ENCODE peak calls at places on chromosomes 7 and 10, in four cellular contexts. M is transverse colon, L is H1, S is A549. N is an unnamed sample.

GRCh38 chr10:102280397-102281015 is 35.2 kb downstream of the GBF1 start:
- DNase-seq in M (no peak), L (no peak), S (no peak), N (no peak)

GRCh38 chr7:143381427-143382125 is 431 bp downstream of the ZYX start:
- DNase-seq in M (peak; percentile 69), L (no peak), S (no peak), N (no peak)

GRCh38 chr10:97774811-97775294 is 3.1 kb upstream of the SFRP5 start:
- DNase-seq in M (no peak), L (no peak), S (no peak), N (no peak)

GRCh38 chr10:31090894-31091607 is 59.4 kb upstream of the ZNF438 start:
- DNase-seq in M (no peak), L (no peak), S (no peak), N (no peak)

GRCh38 chr10:100728928-100729876 is 16.2 kb upstream of the PAX2 start:
- DNase-seq in M (no peak), L (peak; percentile 79), S (peak; percentile 90), N (no peak)

GRCh38 chr7:108455833-108456677 is at the start of gene NRCAM:
- DNase-seq in M (peak; percentile 15), L (peak; percentile 91), S (peak; percentile 92), N (no peak)

GRCh38 chr7:69791739-69792138 is 193.5 kb downstream of the AUTS2 start:
- DNase-seq in M (no peak), L (no peak), S (no peak), N (no peak)

GRCh38 chr7:55128693-55129394 is 110.0 kb downstream of the EGFR start:
- DNase-seq in M (no peak), L (no peak), S (no peak), N (no peak)

GRCh38 chr10:16732376-16732775 is 84.8 kb downstream of the RSU1 start:
- DNase-seq in M (no peak), L (no peak), S (no peak), N (no peak)

GRCh38 chr7:22549667-22550513 is 49.9 kb upstream of the STEAP1B start:
- DNase-seq in M (no peak), L (peak; percentile 86), S (no peak), N (no peak)

DNA sequence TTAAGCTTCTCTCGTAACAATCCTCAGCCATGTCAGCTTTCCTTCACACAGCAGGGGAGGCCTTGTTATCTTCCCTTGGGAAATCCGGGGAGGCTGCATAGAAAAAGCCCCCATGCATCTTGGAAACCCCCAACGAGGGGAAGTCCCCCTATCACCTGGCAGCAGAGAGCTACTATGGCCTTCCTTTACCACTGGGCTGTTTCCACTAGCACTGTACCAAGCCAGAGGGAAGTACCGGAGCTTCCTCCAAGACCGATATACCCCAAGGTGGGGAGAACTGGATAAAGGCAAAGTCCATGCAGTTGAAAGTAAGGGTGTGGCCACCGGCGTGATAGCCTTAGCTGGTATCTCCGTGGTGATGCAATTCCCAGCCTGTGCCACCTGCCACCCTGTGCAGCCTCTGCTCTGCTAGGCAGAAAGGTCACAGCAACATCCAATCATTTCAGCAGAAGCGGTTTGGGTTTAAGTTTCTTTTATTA is 4.4 kb upstream of the CLIP2 start:
- DNase-seq in M (peak; percentile 87), L (no peak), S (peak; percentile 79), N (no peak)
- TF ChIP-seq POLR2A in M (peak; percentile 66), L (no peak), S (no peak), N (no peak)

GRCh38 chr7:53993205-53993604 is 549.0 kb upstream of the VSTM2A start:
- DNase-seq in M (no peak), L (no peak), S (no peak), N (no peak)
- TF ChIP-seq EP300 in M (no peak), L (no peak), S (no peak), N (no peak)

DNA sequence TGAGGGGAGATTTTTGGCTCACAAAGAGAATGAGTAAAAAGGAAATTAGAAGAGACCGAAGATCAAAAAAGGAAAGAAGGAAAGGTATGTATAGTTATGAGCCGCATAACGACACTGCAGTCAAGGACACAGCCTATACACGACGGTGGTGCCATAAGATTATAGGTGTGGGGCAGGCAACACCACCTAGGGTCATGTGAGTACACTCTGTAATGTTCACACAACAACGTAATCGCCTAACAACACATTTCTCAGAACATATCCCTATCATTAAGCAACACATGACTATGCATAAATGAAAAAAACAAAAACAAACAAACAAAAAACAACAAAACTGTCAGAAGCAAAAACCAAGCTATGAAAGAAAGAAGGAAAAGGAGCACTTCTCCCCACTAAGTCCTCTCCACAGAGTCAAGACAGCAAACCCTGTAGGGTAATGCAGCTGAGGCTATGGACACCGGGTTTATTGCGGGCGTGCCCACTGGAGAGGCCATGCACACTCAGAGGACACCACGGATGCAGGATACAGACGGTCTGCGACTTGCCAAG is 45.1 kb downstream of the PIP4K2A start:
- DNase-seq in M (no peak), L (no peak), S (no peak), N (no peak)
- TF ChIP-seq POLR2A in M (no peak), L (no peak), S (no peak), N (no peak)

DNA sequence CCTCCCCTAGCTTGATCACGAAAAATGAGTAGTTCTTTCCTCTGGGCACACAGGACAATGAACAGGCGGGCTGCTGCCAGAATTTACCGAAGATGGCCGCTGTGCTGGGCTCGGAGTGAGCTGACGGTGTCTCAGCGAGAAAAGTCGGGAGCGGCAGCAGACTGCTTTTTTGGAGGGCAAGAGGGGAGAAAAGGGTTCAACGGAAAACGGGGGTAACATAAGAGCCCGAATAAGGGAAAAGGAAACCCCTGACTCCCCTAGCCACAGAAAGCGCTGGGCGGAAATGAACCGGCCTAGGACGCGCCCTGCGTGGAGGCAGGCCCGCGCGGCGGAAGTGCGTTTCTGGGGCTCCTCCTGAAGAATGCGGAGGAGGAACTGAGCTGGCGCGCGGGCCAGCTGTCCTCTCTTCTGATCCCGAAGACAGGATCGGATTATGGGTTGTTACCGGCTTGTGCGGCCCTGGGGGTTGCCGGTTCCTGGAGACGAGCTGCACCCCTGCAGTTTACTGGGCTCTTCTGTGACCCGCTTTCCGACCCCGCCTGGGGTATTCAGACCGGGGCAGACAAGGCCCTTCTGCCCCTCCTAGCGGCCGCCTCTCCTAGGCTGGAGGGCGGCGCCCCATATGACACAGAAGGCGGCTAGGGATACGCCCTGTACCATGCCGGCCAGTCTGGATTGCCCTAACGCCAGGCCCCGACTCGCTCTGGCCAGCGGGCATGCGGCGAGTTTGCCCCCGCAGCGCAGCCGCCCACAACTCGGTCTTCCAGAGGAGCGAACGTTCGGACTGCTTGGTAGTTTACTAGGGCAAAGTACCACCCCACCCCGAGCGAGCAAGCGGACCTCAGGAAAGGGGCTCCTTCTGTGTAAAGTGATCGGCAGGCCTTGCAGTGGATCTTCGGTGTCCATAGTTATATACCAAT is 30.1 kb upstream of the KMT2E start:
- DNase-seq in M (peak; percentile 91), L (peak; percentile 87), S (peak; percentile 93), N (peak; percentile 92)
- TF ChIP-seq EP300 in M (no peak), L (no peak), S (no peak), N (no peak)

N was measured in suprapubic skin.